ENCODE peak calls at places on chromosomes 4 and X, in five cellular contexts. One of them, this sample, is unnamed. For H3K4me1, the result is how much of the 10 kb centered on the place peaks cover.

GRCh38 chrX:48508400-48509244 is at the start of gene PORCN:
- DNase-seq in astrocyte: no peak
- DNase-seq in tibial artery: peak
- DNase-seq in left ventricle myocardium inferior: peak
- DNase-seq in right atrium auricular region: peak
- DNase-seq in this sample: peak

GRCh38 chr4:12729384-12729783 is 754.8 kb downstream of the RAB28 start:
- DNase-seq in right atrium auricular region: no peak
- DNase-seq in tibial artery: no peak
- DNase-seq in left ventricle myocardium inferior: no peak
- DNase-seq in astrocyte: peak
- DNase-seq in this sample: peak

GRCh38 chr4:4639370-4639769 is 97.5 kb upstream of the STX18 start:
- DNase-seq in left ventricle myocardium inferior: no peak
- DNase-seq in tibial artery: no peak
- DNase-seq in astrocyte: no peak
- DNase-seq in right atrium auricular region: no peak
- DNase-seq in this sample: no peak

GRCh38 chr4:24576276-24576675 is 8.1 kb downstream of the DHX15 start:
- DNase-seq in left ventricle myocardium inferior: no peak
- DNase-seq in tibial artery: no peak
- DNase-seq in right atrium auricular region: no peak
- DNase-seq in astrocyte: no peak
- DNase-seq in this sample: no peak

GRCh38 chrX:82591421-82591820 is 916.7 kb upstream of the POU3F4 start:
- DNase-seq in right atrium auricular region: no peak
- DNase-seq in left ventricle myocardium inferior: no peak
- DNase-seq in tibial artery: no peak
- DNase-seq in astrocyte: no peak
- DNase-seq in this sample: no peak

GRCh38 chr4:20252656-20253271 is 1.1 kb downstream of the SLIT2 start:
- DNase-seq in right atrium auricular region: no peak
- DNase-seq in tibial artery: peak
- DNase-seq in left ventricle myocardium inferior: peak
- DNase-seq in astrocyte: peak
- DNase-seq in this sample: peak

GRCh38 chrX:48616575-48616974 is 19.3 kb downstream of the WDR13 start:
- DNase-seq in left ventricle myocardium inferior: no peak
- DNase-seq in astrocyte: no peak
- DNase-seq in right atrium auricular region: no peak
- DNase-seq in tibial artery: no peak
- DNase-seq in this sample: peak

GRCh38 chr4:38678078-38678477 is 14.1 kb downstream of the KLF3 start:
- DNase-seq in tibial artery: no peak
- DNase-seq in astrocyte: peak
- DNase-seq in right atrium auricular region: no peak
- DNase-seq in left ventricle myocardium inferior: no peak
- DNase-seq in this sample: peak

GRCh38 chrX:12421918-12422317 is 283.6 kb downstream of the FRMPD4 start:
- DNase-seq in tibial artery: no peak
- DNase-seq in right atrium auricular region: no peak
- DNase-seq in left ventricle myocardium inferior: no peak
- DNase-seq in astrocyte: peak
- DNase-seq in this sample: no peak

GRCh38 chr4:26252349-26252748 is 68.5 kb upstream of the RBPJ start:
- DNase-seq in left ventricle myocardium inferior: no peak
- DNase-seq in tibial artery: no peak
- DNase-seq in right atrium auricular region: no peak
- DNase-seq in astrocyte: peak
- DNase-seq in this sample: no peak

GRCh38 chr4:1604181-1604705 is 79.9 kb downstream of the FAM53A start:
- DNase-seq in astrocyte: peak
- DNase-seq in right atrium auricular region: no peak
- DNase-seq in left ventricle myocardium inferior: no peak
- DNase-seq in tibial artery: no peak
- DNase-seq in this sample: peak

GRCh38 chr4:78864405-78865024 is 74.7 kb downstream of the PAQR3 start:
- DNase-seq in left ventricle myocardium inferior: no peak
- DNase-seq in tibial artery: no peak
- DNase-seq in astrocyte: peak
- DNase-seq in right atrium auricular region: no peak
- DNase-seq in this sample: peak

GRCh38 chr4:121952290-121952689 is 430 bp upstream of the TRPC3 start:
- DNase-seq in left ventricle myocardium inferior: no peak
- DNase-seq in tibial artery: no peak
- DNase-seq in astrocyte: no peak
- DNase-seq in right atrium auricular region: no peak
- DNase-seq in this sample: no peak

GRCh38 chr4:122855491-122855890 is 28.9 kb downstream of the FGF2 start:
- DNase-seq in tibial artery: no peak
- DNase-seq in astrocyte: no peak
- DNase-seq in left ventricle myocardium inferior: no peak
- DNase-seq in right atrium auricular region: no peak
- DNase-seq in this sample: no peak

GRCh38 chr4:181688416-181688815 is 554.8 kb upstream of the TENM3 start:
- DNase-seq in tibial artery: no peak
- DNase-seq in left ventricle myocardium inferior: no peak
- DNase-seq in astrocyte: peak
- DNase-seq in right atrium auricular region: no peak
- DNase-seq in this sample: peak

GRCh38 chr4:127957105-127957504 is 7.9 kb downstream of the MFSD8 start:
- DNase-seq in right atrium auricular region: no peak
- DNase-seq in astrocyte: no peak
- DNase-seq in tibial artery: no peak
- DNase-seq in left ventricle myocardium inferior: no peak
- DNase-seq in this sample: peak

GRCh38 chr4:13840573-13841185 is 213.2 kb upstream of the BOD1L1 start:
- DNase-seq in tibial artery: no peak
- DNase-seq in right atrium auricular region: no peak
- DNase-seq in astrocyte: no peak
- DNase-seq in left ventricle myocardium inferior: no peak
- DNase-seq in this sample: no peak

GRCh38 chr4:54961357-54961975 is 163.9 kb downstream of the KDR start:
- DNase-seq in left ventricle myocardium inferior: no peak
- DNase-seq in astrocyte: peak
- DNase-seq in tibial artery: no peak
- DNase-seq in right atrium auricular region: no peak
- DNase-seq in this sample: peak

GRCh38 chr4:13264126-13264525 is 220.0 kb downstream of the RAB28 start:
- DNase-seq in astrocyte: peak
- DNase-seq in left ventricle myocardium inferior: no peak
- DNase-seq in tibial artery: no peak
- DNase-seq in right atrium auricular region: no peak
- DNase-seq in this sample: peak

GRCh38 chr4:53962516-53963225 is 101.7 kb downstream of the CHIC2 start:
- DNase-seq in left ventricle myocardium inferior: no peak
- DNase-seq in tibial artery: no peak
- DNase-seq in right atrium auricular region: no peak
- DNase-seq in astrocyte: peak
- DNase-seq in this sample: peak

GRCh38 chr4:123599061-123599919 is 202.7 kb downstream of the SPRY1 start:
- DNase-seq in astrocyte: peak
- DNase-seq in right atrium auricular region: no peak
- DNase-seq in left ventricle myocardium inferior: no peak
- DNase-seq in tibial artery: no peak
- DNase-seq in this sample: peak

GRCh38 chr4:31089815-31090214 is 369.6 kb downstream of the PCDH7 start:
- DNase-seq in astrocyte: peak
- DNase-seq in left ventricle myocardium inferior: peak
- DNase-seq in tibial artery: no peak
- DNase-seq in right atrium auricular region: no peak
- DNase-seq in this sample: peak

GRCh38 chr4:77669911-77670590 is 64.4 kb downstream of the CXCL13 start:
- DNase-seq in tibial artery: no peak
- DNase-seq in right atrium auricular region: no peak
- DNase-seq in astrocyte: no peak
- DNase-seq in left ventricle myocardium inferior: no peak
- DNase-seq in this sample: no peak

GRCh38 chr4:4857809-4858508 is 1.5 kb upstream of the MSX1 start:
- DNase-seq in tibial artery: no peak
- DNase-seq in astrocyte: no peak
- DNase-seq in left ventricle myocardium inferior: no peak
- DNase-seq in right atrium auricular region: no peak
- DNase-seq in this sample: no peak

GRCh38 chr4:98092833-98093439 is 50.3 kb downstream of the STPG2 start:
- DNase-seq in astrocyte: peak
- DNase-seq in left ventricle myocardium inferior: no peak
- DNase-seq in tibial artery: no peak
- DNase-seq in right atrium auricular region: no peak
- DNase-seq in this sample: peak

GRCh38 chr4:156824451-156825060 is 147.0 kb downstream of the PDGFC start:
- DNase-seq in right atrium auricular region: no peak
- DNase-seq in left ventricle myocardium inferior: no peak
- DNase-seq in astrocyte: no peak
- DNase-seq in tibial artery: no peak
- DNase-seq in this sample: no peak

GRCh38 chr4:140257461-140258305 is 103.7 kb upstream of the MAML3 start:
- DNase-seq in left ventricle myocardium inferior: no peak
- DNase-seq in right atrium auricular region: no peak
- DNase-seq in astrocyte: peak
- DNase-seq in tibial artery: no peak
- DNase-seq in this sample: no peak

GRCh38 chr4:97646997-97647396 is 496.3 kb downstream of the STPG2 start:
- DNase-seq in astrocyte: peak
- DNase-seq in tibial artery: no peak
- DNase-seq in right atrium auricular region: no peak
- DNase-seq in left ventricle myocardium inferior: peak
- DNase-seq in this sample: peak

GRCh38 chr4:82213485-82214162 is 160.2 kb downstream of the HNRNPD start:
- DNase-seq in tibial artery: no peak
- DNase-seq in astrocyte: no peak
- DNase-seq in right atrium auricular region: no peak
- DNase-seq in left ventricle myocardium inferior: no peak
- DNase-seq in this sample: no peak

GRCh38 chr4:156103306-156103705 is 149.6 kb upstream of the CTSO start:
- DNase-seq in tibial artery: no peak
- DNase-seq in right atrium auricular region: no peak
- DNase-seq in astrocyte: peak
- DNase-seq in left ventricle myocardium inferior: no peak
- DNase-seq in this sample: peak

GRCh38 chrX:17411189-17411588 is 36.2 kb downstream of the NHS start:
- DNase-seq in tibial artery: no peak
- DNase-seq in astrocyte: no peak
- DNase-seq in left ventricle myocardium inferior: no peak
- DNase-seq in right atrium auricular region: no peak
- DNase-seq in this sample: no peak
- H3K4me1 ChIP-seq in tibial artery: under half
- H3K4me1 ChIP-seq in astrocyte: under half
- H3K4me1 ChIP-seq in left ventricle myocardium inferior: under half
- H3K4me1 ChIP-seq in right atrium auricular region: under half
- H3K4me1 ChIP-seq in this sample: under half

GRCh38 chr4:113978561-113979156 is 788 bp downstream of the ARSJ start:
- DNase-seq in right atrium auricular region: no peak
- DNase-seq in astrocyte: peak
- DNase-seq in tibial artery: no peak
- DNase-seq in left ventricle myocardium inferior: no peak
- DNase-seq in this sample: peak

GRCh38 chr4:113976937-113977855 is 2.3 kb downstream of the ARSJ start:
- DNase-seq in left ventricle myocardium inferior: no peak
- DNase-seq in right atrium auricular region: no peak
- DNase-seq in tibial artery: no peak
- DNase-seq in astrocyte: no peak
- DNase-seq in this sample: peak

GRCh38 chr4:113978105-113978504 is 1.3 kb downstream of the ARSJ start:
- DNase-seq in right atrium auricular region: no peak
- DNase-seq in astrocyte: no peak
- DNase-seq in tibial artery: no peak
- DNase-seq in left ventricle myocardium inferior: no peak
- DNase-seq in this sample: peak

GRCh38 chr4:113979973-113980615 is 647 bp upstream of the ARSJ start:
- DNase-seq in tibial artery: no peak
- DNase-seq in astrocyte: peak
- DNase-seq in left ventricle myocardium inferior: no peak
- DNase-seq in right atrium auricular region: no peak
- DNase-seq in this sample: peak

GRCh38 chr4:113979157-113979972 is at the start of gene ARSJ:
- DNase-seq in right atrium auricular region: peak
- DNase-seq in astrocyte: peak
- DNase-seq in tibial artery: peak
- DNase-seq in left ventricle myocardium inferior: peak
- DNase-seq in this sample: peak
- TF ChIP-seq CTCF in right atrium auricular region: no peak
- TF ChIP-seq CTCF in astrocyte: no peak
- TF ChIP-seq CTCF in tibial artery: peak
- TF ChIP-seq CTCF in left ventricle myocardium inferior: no peak
- TF ChIP-seq CTCF in this sample: peak

DNA sequence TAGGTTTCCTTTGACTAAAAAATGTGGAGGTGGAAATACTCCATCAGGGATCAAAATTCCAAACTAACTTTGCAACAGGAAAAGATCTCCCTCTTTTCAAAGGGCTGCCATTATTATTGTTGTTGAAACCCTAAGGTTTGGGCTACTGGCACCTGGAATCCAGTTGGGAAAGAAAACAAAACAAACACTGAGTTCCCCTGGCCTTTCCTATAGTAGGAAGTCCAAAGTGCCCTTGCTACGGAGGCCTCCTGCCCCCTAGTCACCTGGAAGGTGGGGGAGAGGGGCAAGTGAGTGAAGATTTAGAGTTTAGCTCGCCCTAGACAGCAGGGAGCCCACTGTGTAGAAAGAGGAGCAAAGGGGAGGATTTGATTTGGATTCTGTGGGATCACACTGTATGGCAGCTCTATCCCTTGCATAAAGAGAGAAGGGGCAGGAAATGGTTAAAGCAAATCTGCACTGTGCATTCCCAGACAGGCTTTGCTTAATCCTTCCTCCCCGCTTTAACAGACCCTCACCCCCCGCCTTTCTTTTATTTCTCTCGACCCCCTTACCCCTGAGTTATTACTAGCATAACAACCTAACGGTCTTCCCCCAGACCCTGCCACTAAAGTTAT is 659 bp upstream of the FAT4 start:
- DNase-seq in astrocyte: no peak
- DNase-seq in right atrium auricular region: no peak
- DNase-seq in left ventricle myocardium inferior: no peak
- DNase-seq in tibial artery: no peak
- DNase-seq in this sample: no peak
- H3K4me1 ChIP-seq in astrocyte: under half
- H3K4me1 ChIP-seq in right atrium auricular region: under half
- H3K4me1 ChIP-seq in left ventricle myocardium inferior: half or more
- H3K4me1 ChIP-seq in tibial artery: under half
- H3K4me1 ChIP-seq in this sample: under half

GRCh38 chr4:6682862-6683590 is 10.7 kb upstream of the S100P start:
- DNase-seq in left ventricle myocardium inferior: no peak
- DNase-seq in right atrium auricular region: no peak
- DNase-seq in tibial artery: no peak
- DNase-seq in astrocyte: no peak
- DNase-seq in this sample: no peak

GRCh38 chr4:6676722-6677558 is 16.7 kb upstream of the S100P start:
- DNase-seq in tibial artery: no peak
- DNase-seq in right atrium auricular region: no peak
- DNase-seq in astrocyte: no peak
- DNase-seq in left ventricle myocardium inferior: no peak
- DNase-seq in this sample: no peak

GRCh38 chr4:6684656-6685055 is 9.0 kb upstream of the S100P start:
- DNase-seq in tibial artery: no peak
- DNase-seq in right atrium auricular region: no peak
- DNase-seq in astrocyte: no peak
- DNase-seq in left ventricle myocardium inferior: no peak
- DNase-seq in this sample: no peak

GRCh38 chr4:6680372-6681034 is 13.2 kb upstream of the S100P start:
- DNase-seq in right atrium auricular region: no peak
- DNase-seq in left ventricle myocardium inferior: no peak
- DNase-seq in tibial artery: no peak
- DNase-seq in astrocyte: no peak
- DNase-seq in this sample: no peak

GRCh38 chr4:6681191-6681590 is 12.5 kb upstream of the S100P start:
- DNase-seq in left ventricle myocardium inferior: no peak
- DNase-seq in astrocyte: no peak
- DNase-seq in tibial artery: no peak
- DNase-seq in right atrium auricular region: no peak
- DNase-seq in this sample: no peak
- TF ChIP-seq CTCF in left ventricle myocardium inferior: no peak
- TF ChIP-seq CTCF in astrocyte: no peak
- TF ChIP-seq CTCF in tibial artery: no peak
- TF ChIP-seq CTCF in right atrium auricular region: no peak
- TF ChIP-seq CTCF in this sample: no peak

This sample was measured in fibroblast of lung.